ENCODE peak calls at places on chromosome 18, in four cellular contexts. A, V, S and T are unnamed samples.

GRCh38 chr18:23716516-23716915 is 27.3 kb downstream of the LAMA3 start:
- DNase-seq in V (no peak), A (no peak), S (peak; percentile 22), T (no peak)

GRCh38 chr18:34223164-34223892 is 1.4 kb downstream of the NOL4 start:
- DNase-seq in A (no peak), V (no peak), S (peak; percentile 1), T (no peak)

GRCh38 chr18:46182633-46183401 is 78.6 kb downstream of the HAUS1 start:
- DNase-seq in V (no peak), S (no peak), A (no peak), T (no peak)

GRCh38 chr18:44973282-44973681 is 292.6 kb downstream of the SETBP1 start:
- DNase-seq in S (no peak), V (no peak), A (no peak), T (no peak)

GRCh38 chr18:5582849-5583667 is 39.3 kb upstream of the EPB41L3 start:
- DNase-seq in A (no peak), S (no peak), V (no peak), T (no peak)

GRCh38 chr18:37385846-37386435 is 179.7 kb downstream of the CELF4 start:
- DNase-seq in A (no peak), V (no peak), S (peak; percentile 58), T (no peak)

GRCh38 chr18:55918449-55918848 is 330.5 kb upstream of the TCF4 start:
- DNase-seq in A (no peak), V (no peak), S (no peak), T (no peak)

GRCh38 chr18:23825978-23826405 is 136.7 kb downstream of the LAMA3 start:
- DNase-seq in V (no peak), S (no peak), A (no peak), T (no peak)

GRCh38 chr18:69935319-69936190 is 12.1 kb downstream of the CD226 start:
- DNase-seq in V (peak; percentile 89), S (no peak), A (peak; percentile 23), T (no peak)

GRCh38 chr18:76985951-76986236 is 146.7 kb downstream of the MBP start:
- DNase-seq in S (no peak), A (no peak), V (no peak), T (no peak)

GRCh38 chr18:21393986-21394385 is 152.0 kb downstream of the GREB1L start:
- DNase-seq in V (no peak), S (no peak), A (no peak), T (no peak)

GRCh38 chr18:62616331-62616805 is 93.5 kb downstream of the ZCCHC2 start:
- DNase-seq in A (no peak), S (no peak), V (no peak), T (no peak)

GRCh38 chr18:709771-710170 is 2.7 kb downstream of the ENOSF1 start:
- DNase-seq in S (no peak), A (no peak), V (no peak), T (no peak)

GRCh38 chr18:59881728-59882685 is 17.8 kb upstream of the PMAIP1 start:
- DNase-seq in S (peak; percentile 50), V (no peak), A (peak; percentile 67), T (no peak)

GRCh38 chr18:79603321-79604204 is 76.0 kb upstream of the CTDP1 start:
- DNase-seq in S (no peak), V (no peak), A (no peak), T (no peak)

GRCh38 chr18:32530947-32531651 is 60.4 kb upstream of the GAREM1 start:
- DNase-seq in V (no peak), A (peak; percentile 67), S (no peak), T (peak; percentile 9)

GRCh38 chr18:34342960-34343359 is 118.2 kb upstream of the NOL4 start:
- DNase-seq in S (no peak), V (no peak), A (no peak), T (no peak)

GRCh38 chr18:73674466-73674865 is 473.2 kb downstream of the FBXO15 start:
- DNase-seq in S (no peak), V (no peak), A (no peak), T (no peak)

GRCh38 chr18:13370995-13371625 is 152.6 kb downstream of the LDLRAD4 start:
- DNase-seq in V (no peak), A (no peak), S (no peak), T (no peak)

GRCh38 chr18:22018366-22018765 is 151.0 kb upstream of the GATA6 start:
- DNase-seq in A (peak; percentile 60), V (no peak), S (no peak), T (no peak)

GRCh38 chr18:44742741-44743311 is 62.1 kb downstream of the SETBP1 start:
- DNase-seq in S (no peak), V (no peak), A (no peak), T (no peak)

GRCh38 chr18:29892960-29893558 is 1149.5 kb downstream of the DSC3 start:
- DNase-seq in S (peak; percentile 3), V (no peak), A (no peak), T (no peak)

GRCh38 chr18:74531043-74531442 is 3.3 kb upstream of the CNDP1 start:
- DNase-seq in V (no peak), S (no peak), A (no peak), T (no peak)

GRCh38 chr18:1604751-1605150 is 700.1 kb downstream of the ADCYAP1 start:
- DNase-seq in A (no peak), V (no peak), S (no peak), T (no peak)

GRCh38 chr18:34595673-34596072 is 114.4 kb upstream of the DTNA start:
- DNase-seq in S (no peak), A (no peak), V (no peak), T (no peak)

GRCh38 chr18:80246656-80247402 is 485 bp downstream of the PARD6G start:
- DNase-seq in V (no peak), S (peak; percentile 23), A (no peak), T (peak; percentile 46)

GRCh38 chr18:76496200-76496890 is 1.3 kb upstream of the ZNF516 start:
- DNase-seq in A (peak; percentile 94), V (no peak), S (peak; percentile 33), T (no peak)

GRCh38 chr18:9818423-9818734 is 67.4 kb upstream of the TXNDC2 start:
- DNase-seq in S (no peak), V (no peak), A (no peak), T (no peak)

GRCh38 chr18:45478889-45479288 is 136.4 kb upstream of the SLC14A2 start:
- DNase-seq in S (no peak), A (no peak), V (no peak), T (no peak)

GRCh38 chr18:65907281-65907680 is 156.5 kb downstream of the CDH7 start:
- DNase-seq in A (no peak), S (no peak), V (no peak), T (no peak)

GRCh38 chr18:1094408-1094807 is 189.7 kb downstream of the ADCYAP1 start:
- DNase-seq in V (no peak), A (no peak), S (no peak), T (no peak)

GRCh38 chr18:7370812-7371211 is 139.9 kb downstream of the LRRC30 start:
- DNase-seq in A (no peak), V (no peak), S (no peak), T (no peak)

GRCh38 chr18:30106356-30106755 is 936.2 kb downstream of the DSC3 start:
- DNase-seq in V (no peak), S (no peak), A (no peak), T (no peak)

GRCh38 chr18:77376043-77376732 is 126.5 kb downstream of the GALR1 start:
- DNase-seq in S (no peak), V (no peak), A (no peak), T (no peak)

GRCh38 chr18:38459086-38459485 is 893.5 kb upstream of the CELF4 start:
- DNase-seq in S (no peak), A (no peak), V (no peak), T (no peak)

GRCh38 chr18:7626175-7626921 is 59.2 kb downstream of the PTPRM start:
- DNase-seq in V (no peak), S (no peak), A (no peak), T (no peak)

GRCh38 chr18:59311631-59312030 is 6.8 kb downstream of the CPLX4 start:
- DNase-seq in A (no peak), V (no peak), S (no peak), T (no peak)

GRCh38 chr18:24274822-24275221 is 122.8 kb downstream of the OSBPL1A start:
- DNase-seq in S (no peak), A (peak; percentile 68), V (no peak), T (no peak)

GRCh38 chr18:77479047-77479446 is 229.4 kb downstream of the GALR1 start:
- DNase-seq in S (no peak), A (no peak), V (no peak), T (no peak)

GRCh38 chr18:49652841-49653240 is 91.0 kb downstream of the LIPG start:
- DNase-seq in S (no peak), V (no peak), A (no peak), T (no peak)
- TF ChIP-seq SPI1 in S (no peak), V (no peak), A (no peak), T (no peak)

GRCh38 chr18:47893939-47894699 is 36.3 kb downstream of the SMAD2 start:
- DNase-seq in S (peak; percentile 57), A (no peak), V (no peak), T (no peak)

GRCh38 chr18:47893047-47893446 is 37.4 kb downstream of the SMAD2 start:
- DNase-seq in V (no peak), A (no peak), S (peak; percentile 49), T (no peak)

GRCh38 chr18:47882641-47883040 is 47.8 kb downstream of the SMAD2 start:
- DNase-seq in V (no peak), S (no peak), A (no peak), T (no peak)

GRCh38 chr18:47883771-47884413 is 46.6 kb downstream of the SMAD2 start:
- DNase-seq in A (no peak), S (no peak), V (no peak), T (no peak)

GRCh38 chr18:47888156-47888555 is 42.3 kb downstream of the SMAD2 start:
- DNase-seq in A (no peak), V (no peak), S (no peak), T (no peak)
- TF ChIP-seq SPI1 in A (no peak), V (peak; percentile 48), S (peak; percentile 27), T (peak; percentile 81)

DNA sequence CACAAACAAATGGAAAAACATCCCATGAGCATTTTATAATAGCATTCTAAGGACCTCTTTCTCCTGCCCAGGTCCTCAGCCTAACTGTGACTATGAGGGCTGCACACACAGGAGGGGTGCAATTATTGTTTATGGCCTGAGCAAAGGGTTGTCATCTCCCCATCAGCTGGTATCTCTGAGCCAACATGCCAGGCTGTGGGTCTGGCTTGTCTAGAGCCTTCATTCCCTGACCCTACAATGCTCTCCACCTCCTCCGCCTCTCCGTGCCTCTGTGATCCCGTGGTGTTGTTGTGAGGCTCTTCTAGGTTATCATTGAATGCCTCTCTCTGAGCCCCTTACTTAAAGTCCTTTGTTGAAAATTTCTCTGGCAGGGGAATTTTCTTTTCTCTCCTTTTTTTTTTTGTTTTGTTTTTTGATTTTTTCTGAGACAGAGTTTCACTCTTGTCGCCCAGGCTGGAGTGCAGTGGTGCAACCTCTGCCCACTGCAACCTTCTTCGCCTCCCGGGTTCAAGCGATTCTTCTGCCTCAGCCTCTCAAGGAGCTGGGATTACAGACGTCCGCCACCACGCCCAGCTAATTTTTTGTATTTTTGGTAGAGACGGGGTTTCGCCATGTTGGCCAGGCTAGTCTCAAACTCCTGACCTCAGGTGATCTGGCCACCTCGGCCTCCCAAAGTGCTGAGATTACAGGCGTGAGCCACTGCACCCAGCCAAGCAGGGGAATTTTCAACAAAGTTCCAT is 126.4 kb downstream of the SMAD7 start:
- DNase-seq in V (no peak), A (no peak), S (no peak), T (no peak)
- TF ChIP-seq SPI1 in V (no peak), A (no peak), S (no peak), T (no peak)

GRCh38 chr18:8705941-8706544 is 687 bp downstream of the MTCL1 start:
- DNase-seq in S (no peak), V (no peak), A (no peak), T (peak; percentile 37)
- TF ChIP-seq SPI1 in S (no peak), V (no peak), A (no peak), T (no peak)

GRCh38 chr18:50817898-50818250 is 1.9 kb downstream of the MRO start:
- DNase-seq in A (no peak), V (no peak), S (no peak), T (no peak)
- TF ChIP-seq SPI1 in A (no peak), V (no peak), S (no peak), T (no peak)